ENCODE peak calls at places on chromosomes 4 and X, in nine cellular contexts. L is IMR-90, W is transverse colon, E is heart left ventricle, V is stomach, K is vagina, P is esophagus squamous epithelium, B is esophagus muscularis mucosa, T is sigmoid colon. S is an unnamed sample.

GRCh38 chrX:95318882-95319281 is 1365.8 kb upstream of the DIAPH2 start:
- DNase-seq in L (no peak), W (no peak), E (no peak), V (no peak), K (no peak), P (no peak), B (no peak), T (no peak), S (no peak)

GRCh38 chrX:150933945-150934350 is 35.5 kb upstream of the CD99L2 start:
- DNase-seq in L (no peak), W (no peak), E (no peak), V (no peak), K (no peak), P (no peak), B (no peak), T (no peak), S (no peak)

GRCh38 chr4:76741663-76742020 is 156.3 kb downstream of the SOWAHB start:
- DNase-seq in L (no peak), W (no peak), E (no peak), V (no peak), K (no peak), P (no peak), B (no peak), T (no peak), S (no peak)

GRCh38 chrX:16462912-16463311 is 187.0 kb upstream of the S100G start:
- DNase-seq in L (peak; percentile 94), W (no peak), E (no peak), V (no peak), K (no peak), P (no peak), B (no peak), T (no peak), S (no peak)

GRCh38 chrX:39840141-39841126 is 257.3 kb downstream of the BCOR start:
- DNase-seq in L (no peak), W (no peak), E (no peak), V (no peak), K (no peak), P (no peak), B (no peak), T (no peak), S (no peak)

GRCh38 chr4:105462610-105463009 is 11.3 kb downstream of the PPA2 start:
- DNase-seq in L (no peak), W (no peak), E (no peak), V (no peak), K (no peak), P (no peak), B (no peak), T (no peak), S (no peak)

GRCh38 chr4:98226396-98226795 is 34.8 kb upstream of the RAP1GDS1 start:
- DNase-seq in L (no peak), W (no peak), E (no peak), V (no peak), K (no peak), P (no peak), B (no peak), T (no peak), S (peak; percentile 22)

GRCh38 chrX:78527818-78528217 is 131.3 kb downstream of the RTL3 start:
- DNase-seq in L (no peak), W (no peak), E (no peak), V (no peak), K (no peak), P (no peak), B (no peak), T (no peak), S (no peak)

GRCh38 chr4:168028568-168028967 is 63.8 kb upstream of the ANXA10 start:
- DNase-seq in L (peak; percentile 11), W (no peak), E (no peak), V (peak; percentile 51), K (no peak), P (no peak), B (no peak), T (no peak), S (peak; percentile 36)

GRCh38 chr4:70365479-70365878 is 4.9 kb downstream of the SMR3A start:
- DNase-seq in L (no peak), W (no peak), E (no peak), V (no peak), K (no peak), P (no peak), B (no peak), T (no peak), S (peak; percentile 11)

GRCh38 chr4:795726-796119 is 30.2 kb downstream of the CPLX1 start:
- DNase-seq in L (no peak), W (no peak), E (no peak), V (no peak), K (no peak), P (no peak), B (no peak), T (no peak), S (no peak)

GRCh38 chr4:8349664-8350225 is 80.2 kb downstream of the HTRA3 start:
- DNase-seq in L (no peak), W (no peak), E (no peak), V (peak; percentile 7), K (no peak), P (no peak), B (no peak), T (peak; percentile 34), S (no peak)

GRCh38 chr4:156388826-156389225 is 435.2 kb upstream of the CTSO start:
- DNase-seq in L (peak; percentile 2), W (no peak), E (no peak), V (no peak), K (no peak), P (no peak), B (no peak), T (no peak), S (no peak)

GRCh38 chr4:183449193-183449888 is 4.9 kb downstream of the CDKN2AIP start:
- DNase-seq in L (peak; percentile 94), W (no peak), E (no peak), V (no peak), K (no peak), P (no peak), B (no peak), T (no peak), S (no peak)

GRCh38 chrX:24243692-24244091 is 70.2 kb downstream of the SUPT20HL2 start:
- DNase-seq in L (peak; percentile 9), W (no peak), E (no peak), V (no peak), K (no peak), P (no peak), B (no peak), T (no peak), S (no peak)

GRCh38 chrX:153408221-153408721 is 3.0 kb upstream of the ZFP92 start:
- DNase-seq in L (no peak), W (no peak), E (no peak), V (no peak), K (no peak), P (no peak), B (no peak), T (no peak), S (no peak)

GRCh38 chrX:105461013-105461412 is 240.5 kb upstream of the TEX13A start:
- DNase-seq in L (no peak), W (no peak), E (no peak), V (no peak), K (no peak), P (no peak), B (no peak), T (no peak), S (no peak)

GRCh38 chr4:71830-72229 is 18.7 kb downstream of the ZNF595 start:
- DNase-seq in L (no peak), W (no peak), E (no peak), V (no peak), K (no peak), P (no peak), B (no peak), T (no peak), S (no peak)

GRCh38 chr4:15712214-15712613 is 9.3 kb downstream of the BST1 start:
- DNase-seq in L (no peak), W (no peak), E (no peak), V (no peak), K (no peak), P (no peak), B (no peak), T (no peak), S (no peak)

GRCh38 chr4:109172301-109172700 is 130.2 kb downstream of the COL25A1 start:
- DNase-seq in L (no peak), W (no peak), E (no peak), V (no peak), K (no peak), P (no peak), B (no peak), T (no peak), S (no peak)

GRCh38 chr4:185307136-185307950 is 88.4 kb downstream of the LRP2BP start:
- DNase-seq in L (peak; percentile 31), W (no peak), E (no peak), V (no peak), K (no peak), P (no peak), B (no peak), T (no peak), S (peak; percentile 23)
- H3K27ac ChIP-seq in L (no peak overlapping the region), W (no peak overlapping the region), E (no peak overlapping the region), V (no peak overlapping the region), K (no peak overlapping the region), P (no peak overlapping the region), B (no peak overlapping the region), T (no peak overlapping the region), S (no peak overlapping the region)

GRCh38 chrX:53440631-53441517 is 6.7 kb upstream of the HSD17B10 start:
- DNase-seq in L (peak; percentile 34), W (peak; percentile 72), E (peak; percentile 26), V (peak; percentile 53), K (no peak), P (peak; percentile 6), B (peak; percentile 93), T (peak; percentile 92), S (peak; percentile 50)
- TF ChIP-seq POLR2A in L (no peak), W (no peak), E (peak; percentile 34), V (no peak), K (no peak), P (no peak), B (no peak), T (no peak), S (no peak)

DNA sequence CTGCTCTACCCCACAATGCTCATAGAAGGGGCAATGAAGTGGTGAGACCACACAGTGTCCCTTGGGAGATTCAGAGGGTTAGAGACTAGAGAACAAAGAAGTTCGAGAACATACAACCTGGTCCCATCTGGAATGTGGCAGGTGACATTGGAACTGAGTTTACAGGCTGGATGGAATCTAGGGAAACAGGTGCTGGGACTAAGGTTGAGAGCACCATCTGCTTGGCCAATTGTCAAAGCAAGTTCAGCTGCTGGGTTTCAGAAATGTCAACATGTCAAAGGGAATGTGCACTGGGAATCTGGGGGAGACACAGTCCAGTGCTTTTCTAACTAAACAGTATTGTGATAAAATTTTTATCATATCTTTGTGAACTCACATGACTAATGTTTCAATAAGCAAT is 15.9 kb upstream of the FAM13A start:
- DNase-seq in L (no peak), W (no peak), E (no peak), V (no peak), K (no peak), P (no peak), B (no peak), T (no peak), S (peak; percentile 31)
- H3K4me3 ChIP-seq in L (no peak overlapping the region), W (no peak overlapping the region), E (no peak overlapping the region), V (no peak overlapping the region), K (no peak overlapping the region), P (no peak overlapping the region), B (no peak overlapping the region), T (no peak overlapping the region), S (no peak overlapping the region)

DNA sequence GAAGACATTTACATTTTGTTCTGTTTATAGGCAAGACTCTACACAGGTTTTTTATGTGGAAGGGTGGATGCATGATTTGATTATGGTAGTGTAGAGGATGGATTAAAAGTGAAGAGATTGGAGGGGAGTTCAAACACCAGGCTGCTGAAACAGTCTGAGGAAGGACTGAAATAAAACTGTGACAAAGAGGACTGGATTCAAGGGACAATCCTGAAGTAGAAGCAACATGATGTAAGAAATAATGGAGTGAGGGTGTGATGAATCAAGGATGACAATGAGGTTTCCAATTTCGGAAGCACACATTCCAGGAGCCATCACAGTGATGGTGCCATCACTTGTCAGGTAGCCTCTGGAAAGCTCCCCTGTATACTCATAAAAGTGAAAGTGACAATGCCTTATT is 103.5 kb downstream of the SYNPO2 start:
- DNase-seq in L (no peak), W (no peak), E (no peak), V (no peak), K (no peak), P (no peak), B (no peak), T (no peak), S (no peak)
- H3K27ac ChIP-seq in L (no peak overlapping the region), W (peak overlapping the region; percentile 87), E (peak overlapping the region; percentile 87), V (peak overlapping the region; percentile 88), K (peak overlapping the region; percentile 53), P (peak overlapping the region; percentile 32), B (peak overlapping the region; percentile 85), T (peak overlapping the region; percentile 84), S (no peak overlapping the region)